ENCODE peak calls at places on chromosome 9, in eight cellular contexts. One of them, this sample, is unnamed.

GRCh38 chr9:7216004-7216821 is 458.4 kb downstream of the KDM4C start:
- DNase-seq in non-pigmented ciliary epithelial cell: no peak
- DNase-seq in GM03348: peak; percentile 25
- DNase-seq in NAMALWA: no peak
- DNase-seq in AG20443: no peak
- DNase-seq in psoas muscle: no peak
- DNase-seq in Calu3: peak; percentile 53
- DNase-seq in renal cortical epithelial cell: peak; percentile 84
- DNase-seq in this sample: no peak

GRCh38 chr9:133090752-133091325 is 29.1 kb downstream of the CEL start:
- DNase-seq in AG20443: peak; percentile 3
- DNase-seq in psoas muscle: no peak
- DNase-seq in renal cortical epithelial cell: no peak
- DNase-seq in GM03348: no peak
- DNase-seq in Calu3: no peak
- DNase-seq in non-pigmented ciliary epithelial cell: no peak
- DNase-seq in NAMALWA: no peak
- DNase-seq in this sample: no peak

GRCh38 chr9:1637401-1637800 is 377.7 kb upstream of the SMARCA2 start:
- DNase-seq in renal cortical epithelial cell: no peak
- DNase-seq in GM03348: no peak
- DNase-seq in non-pigmented ciliary epithelial cell: no peak
- DNase-seq in NAMALWA: no peak
- DNase-seq in Calu3: no peak
- DNase-seq in psoas muscle: no peak
- DNase-seq in AG20443: no peak
- DNase-seq in this sample: no peak

GRCh38 chr9:118330191-118330986 is 626.2 kb downstream of the TLR4 start:
- DNase-seq in non-pigmented ciliary epithelial cell: no peak
- DNase-seq in psoas muscle: no peak
- DNase-seq in Calu3: no peak
- DNase-seq in AG20443: no peak
- DNase-seq in NAMALWA: no peak
- DNase-seq in renal cortical epithelial cell: no peak
- DNase-seq in GM03348: no peak
- DNase-seq in this sample: no peak

GRCh38 chr9:135135171-135135926 is 47.9 kb downstream of the OLFM1 start:
- DNase-seq in Calu3: no peak
- DNase-seq in NAMALWA: no peak
- DNase-seq in renal cortical epithelial cell: no peak
- DNase-seq in GM03348: no peak
- DNase-seq in AG20443: no peak
- DNase-seq in non-pigmented ciliary epithelial cell: no peak
- DNase-seq in psoas muscle: no peak
- DNase-seq in this sample: no peak

GRCh38 chr9:121652838-121653231 is 1.4 kb downstream of the DAB2IP start:
- DNase-seq in AG20443: no peak
- DNase-seq in Calu3: no peak
- DNase-seq in psoas muscle: no peak
- DNase-seq in NAMALWA: no peak
- DNase-seq in non-pigmented ciliary epithelial cell: no peak
- DNase-seq in renal cortical epithelial cell: no peak
- DNase-seq in GM03348: no peak
- DNase-seq in this sample: no peak

GRCh38 chr9:137083418-137084004 is 3.3 kb upstream of the MAN1B1 start:
- DNase-seq in NAMALWA: no peak
- DNase-seq in AG20443: peak; percentile 88
- DNase-seq in renal cortical epithelial cell: peak; percentile 97
- DNase-seq in non-pigmented ciliary epithelial cell: peak; percentile 84
- DNase-seq in Calu3: peak; percentile 81
- DNase-seq in GM03348: peak; percentile 94
- DNase-seq in psoas muscle: peak; percentile 79
- DNase-seq in this sample: peak; percentile 89

GRCh38 chr9:103798620-103799019 is 295.5 kb upstream of the SMC2 start:
- DNase-seq in psoas muscle: no peak
- DNase-seq in non-pigmented ciliary epithelial cell: peak; percentile 75
- DNase-seq in renal cortical epithelial cell: peak; percentile 94
- DNase-seq in Calu3: peak; percentile 4
- DNase-seq in GM03348: peak; percentile 3
- DNase-seq in AG20443: no peak
- DNase-seq in NAMALWA: peak; percentile 7
- DNase-seq in this sample: no peak

GRCh38 chr9:682633-683508 is 158.6 kb upstream of the DMRT1 start:
- DNase-seq in NAMALWA: no peak
- DNase-seq in non-pigmented ciliary epithelial cell: no peak
- DNase-seq in psoas muscle: no peak
- DNase-seq in Calu3: peak; percentile 9
- DNase-seq in GM03348: no peak
- DNase-seq in AG20443: no peak
- DNase-seq in renal cortical epithelial cell: no peak
- DNase-seq in this sample: no peak

GRCh38 chr9:96122756-96123155 is 179.2 kb downstream of the HSD17B3 start:
- DNase-seq in GM03348: peak; percentile 34
- DNase-seq in NAMALWA: no peak
- DNase-seq in psoas muscle: no peak
- DNase-seq in Calu3: no peak
- DNase-seq in AG20443: peak; percentile 36
- DNase-seq in renal cortical epithelial cell: peak; percentile 28
- DNase-seq in non-pigmented ciliary epithelial cell: peak; percentile 51
- DNase-seq in this sample: no peak